ENCODE peak calls at places on chromosomes 12 and 14, in eight cellular contexts. One of them, this sample, is unnamed.

GRCh38 chr12:109097435-109098141 is at the start of gene UNG:
- DNase-seq in activated CD8-positive, alpha-beta T cell treated with anti-CD3 and anti-CD28 coated beads for 36 hours: peak; percentile 98
- DNase-seq in heart left ventricle: peak; percentile 99
- DNase-seq in tibial nerve: peak; percentile 95
- DNase-seq in mesothelial cell of epicardium: peak; percentile 98
- DNase-seq in B cell: peak; percentile 99
- DNase-seq in cardiac fibroblast: peak; percentile 95
- DNase-seq in WTC11: peak; percentile 96
- DNase-seq in this sample: peak; percentile 92

GRCh38 chr14:69079188-69079742 is 73.7 kb downstream of the DCAF5 start:
- DNase-seq in activated CD8-positive, alpha-beta T cell treated with anti-CD3 and anti-CD28 coated beads for 36 hours: no peak
- DNase-seq in B cell: no peak
- DNase-seq in heart left ventricle: no peak
- DNase-seq in WTC11: no peak
- DNase-seq in mesothelial cell of epicardium: no peak
- DNase-seq in tibial nerve: no peak
- DNase-seq in cardiac fibroblast: peak; percentile 91
- DNase-seq in this sample: no peak

GRCh38 chr12:12319501-12320322 is 30.3 kb downstream of the MANSC1 start:
- DNase-seq in heart left ventricle: no peak
- DNase-seq in mesothelial cell of epicardium: no peak
- DNase-seq in activated CD8-positive, alpha-beta T cell treated with anti-CD3 and anti-CD28 coated beads for 36 hours: no peak
- DNase-seq in WTC11: no peak
- DNase-seq in B cell: no peak
- DNase-seq in cardiac fibroblast: no peak
- DNase-seq in tibial nerve: no peak
- DNase-seq in this sample: no peak

GRCh38 chr12:2284857-2285256 is 232.1 kb downstream of the CACNA1C start:
- DNase-seq in WTC11: peak; percentile 89
- DNase-seq in cardiac fibroblast: peak; percentile 73
- DNase-seq in activated CD8-positive, alpha-beta T cell treated with anti-CD3 and anti-CD28 coated beads for 36 hours: peak; percentile 71
- DNase-seq in tibial nerve: peak; percentile 52
- DNase-seq in heart left ventricle: peak; percentile 89
- DNase-seq in B cell: no peak
- DNase-seq in mesothelial cell of epicardium: peak; percentile 50
- DNase-seq in this sample: peak; percentile 54

GRCh38 chr14:88695873-88696272 is 96.9 kb downstream of the EML5 start:
- DNase-seq in activated CD8-positive, alpha-beta T cell treated with anti-CD3 and anti-CD28 coated beads for 36 hours: no peak
- DNase-seq in cardiac fibroblast: no peak
- DNase-seq in tibial nerve: no peak
- DNase-seq in mesothelial cell of epicardium: no peak
- DNase-seq in WTC11: no peak
- DNase-seq in B cell: no peak
- DNase-seq in heart left ventricle: no peak
- DNase-seq in this sample: no peak

GRCh38 chr12:101570022-101570421 is 24.7 kb upstream of the MYBPC1 start:
- DNase-seq in B cell: no peak
- DNase-seq in cardiac fibroblast: peak; percentile 42
- DNase-seq in heart left ventricle: no peak
- DNase-seq in tibial nerve: no peak
- DNase-seq in WTC11: no peak
- DNase-seq in mesothelial cell of epicardium: no peak
- DNase-seq in activated CD8-positive, alpha-beta T cell treated with anti-CD3 and anti-CD28 coated beads for 36 hours: no peak
- DNase-seq in this sample: no peak

GRCh38 chr12:53051058-53051880 is 1.4 kb downstream of the TNS2 start:
- DNase-seq in tibial nerve: peak; percentile 82
- DNase-seq in WTC11: no peak
- DNase-seq in cardiac fibroblast: peak; percentile 89
- DNase-seq in heart left ventricle: peak; percentile 61
- DNase-seq in mesothelial cell of epicardium: peak; percentile 2
- DNase-seq in activated CD8-positive, alpha-beta T cell treated with anti-CD3 and anti-CD28 coated beads for 36 hours: no peak
- DNase-seq in B cell: peak; percentile 3
- DNase-seq in this sample: no peak

GRCh38 chr14:54637829-54638446 is 71.0 kb downstream of the SAMD4A start:
- DNase-seq in activated CD8-positive, alpha-beta T cell treated with anti-CD3 and anti-CD28 coated beads for 36 hours: no peak
- DNase-seq in tibial nerve: no peak
- DNase-seq in WTC11: no peak
- DNase-seq in B cell: no peak
- DNase-seq in mesothelial cell of epicardium: no peak
- DNase-seq in cardiac fibroblast: peak; percentile 81
- DNase-seq in heart left ventricle: no peak
- DNase-seq in this sample: no peak

GRCh38 chr12:124413401-124413800 is 118.5 kb downstream of the RFLNA start:
- DNase-seq in WTC11: no peak
- DNase-seq in mesothelial cell of epicardium: no peak
- DNase-seq in activated CD8-positive, alpha-beta T cell treated with anti-CD3 and anti-CD28 coated beads for 36 hours: no peak
- DNase-seq in tibial nerve: no peak
- DNase-seq in heart left ventricle: no peak
- DNase-seq in B cell: no peak
- DNase-seq in cardiac fibroblast: no peak
- DNase-seq in this sample: no peak

GRCh38 chr12:103880299-103881142 is 39.5 kb upstream of the NT5DC3 start:
- DNase-seq in tibial nerve: no peak
- DNase-seq in B cell: no peak
- DNase-seq in activated CD8-positive, alpha-beta T cell treated with anti-CD3 and anti-CD28 coated beads for 36 hours: peak; percentile 21
- DNase-seq in heart left ventricle: no peak
- DNase-seq in WTC11: no peak
- DNase-seq in mesothelial cell of epicardium: no peak
- DNase-seq in cardiac fibroblast: no peak
- DNase-seq in this sample: no peak

GRCh38 chr14:27236601-27237000 is 638.8 kb upstream of the NOVA1 start:
- DNase-seq in cardiac fibroblast: peak; percentile 44
- DNase-seq in B cell: no peak
- DNase-seq in activated CD8-positive, alpha-beta T cell treated with anti-CD3 and anti-CD28 coated beads for 36 hours: no peak
- DNase-seq in heart left ventricle: no peak
- DNase-seq in WTC11: no peak
- DNase-seq in tibial nerve: no peak
- DNase-seq in mesothelial cell of epicardium: no peak
- DNase-seq in this sample: no peak

GRCh38 chr12:41189395-41190251 is 1.5 kb downstream of the PDZRN4 start:
- DNase-seq in tibial nerve: peak; percentile 12
- DNase-seq in mesothelial cell of epicardium: no peak
- DNase-seq in B cell: no peak
- DNase-seq in WTC11: peak; percentile 27
- DNase-seq in heart left ventricle: no peak
- DNase-seq in activated CD8-positive, alpha-beta T cell treated with anti-CD3 and anti-CD28 coated beads for 36 hours: no peak
- DNase-seq in cardiac fibroblast: no peak
- DNase-seq in this sample: no peak

GRCh38 chr12:29148065-29148957 is 767 bp upstream of the FAR2 start:
- DNase-seq in cardiac fibroblast: peak; percentile 46
- DNase-seq in WTC11: peak; percentile 12
- DNase-seq in activated CD8-positive, alpha-beta T cell treated with anti-CD3 and anti-CD28 coated beads for 36 hours: peak; percentile 32
- DNase-seq in mesothelial cell of epicardium: no peak
- DNase-seq in tibial nerve: no peak
- DNase-seq in heart left ventricle: no peak
- DNase-seq in B cell: peak; percentile 40
- DNase-seq in this sample: peak; percentile 23

GRCh38 chr12:8034802-8035201 is 2.3 kb downstream of the FOXJ2 start:
- DNase-seq in WTC11: no peak
- DNase-seq in mesothelial cell of epicardium: no peak
- DNase-seq in heart left ventricle: no peak
- DNase-seq in tibial nerve: no peak
- DNase-seq in activated CD8-positive, alpha-beta T cell treated with anti-CD3 and anti-CD28 coated beads for 36 hours: no peak
- DNase-seq in B cell: no peak
- DNase-seq in cardiac fibroblast: no peak
- DNase-seq in this sample: no peak

GRCh38 chr12:2083561-2083960 is 30.8 kb downstream of the CACNA1C start:
- DNase-seq in tibial nerve: no peak
- DNase-seq in activated CD8-positive, alpha-beta T cell treated with anti-CD3 and anti-CD28 coated beads for 36 hours: no peak
- DNase-seq in heart left ventricle: no peak
- DNase-seq in mesothelial cell of epicardium: no peak
- DNase-seq in WTC11: no peak
- DNase-seq in B cell: no peak
- DNase-seq in cardiac fibroblast: no peak
- DNase-seq in this sample: no peak

GRCh38 chr14:87111741-87112140 is 881.2 kb downstream of the GALC start:
- DNase-seq in mesothelial cell of epicardium: no peak
- DNase-seq in activated CD8-positive, alpha-beta T cell treated with anti-CD3 and anti-CD28 coated beads for 36 hours: no peak
- DNase-seq in heart left ventricle: no peak
- DNase-seq in tibial nerve: no peak
- DNase-seq in B cell: no peak
- DNase-seq in cardiac fibroblast: no peak
- DNase-seq in WTC11: no peak
- DNase-seq in this sample: no peak

GRCh38 chr14:87111141-87111540 is 881.8 kb downstream of the GALC start:
- DNase-seq in heart left ventricle: no peak
- DNase-seq in tibial nerve: no peak
- DNase-seq in cardiac fibroblast: no peak
- DNase-seq in B cell: no peak
- DNase-seq in WTC11: no peak
- DNase-seq in activated CD8-positive, alpha-beta T cell treated with anti-CD3 and anti-CD28 coated beads for 36 hours: no peak
- DNase-seq in mesothelial cell of epicardium: no peak
- DNase-seq in this sample: no peak

GRCh38 chr14:87109271-87109670 is 883.7 kb downstream of the GALC start:
- DNase-seq in WTC11: no peak
- DNase-seq in B cell: no peak
- DNase-seq in activated CD8-positive, alpha-beta T cell treated with anti-CD3 and anti-CD28 coated beads for 36 hours: no peak
- DNase-seq in cardiac fibroblast: no peak
- DNase-seq in heart left ventricle: no peak
- DNase-seq in tibial nerve: no peak
- DNase-seq in mesothelial cell of epicardium: no peak
- DNase-seq in this sample: no peak

GRCh38 chr14:87115234-87115633 is 877.7 kb downstream of the GALC start:
- DNase-seq in mesothelial cell of epicardium: no peak
- DNase-seq in B cell: no peak
- DNase-seq in tibial nerve: no peak
- DNase-seq in activated CD8-positive, alpha-beta T cell treated with anti-CD3 and anti-CD28 coated beads for 36 hours: no peak
- DNase-seq in WTC11: no peak
- DNase-seq in heart left ventricle: no peak
- DNase-seq in cardiac fibroblast: no peak
- DNase-seq in this sample: no peak

DNA sequence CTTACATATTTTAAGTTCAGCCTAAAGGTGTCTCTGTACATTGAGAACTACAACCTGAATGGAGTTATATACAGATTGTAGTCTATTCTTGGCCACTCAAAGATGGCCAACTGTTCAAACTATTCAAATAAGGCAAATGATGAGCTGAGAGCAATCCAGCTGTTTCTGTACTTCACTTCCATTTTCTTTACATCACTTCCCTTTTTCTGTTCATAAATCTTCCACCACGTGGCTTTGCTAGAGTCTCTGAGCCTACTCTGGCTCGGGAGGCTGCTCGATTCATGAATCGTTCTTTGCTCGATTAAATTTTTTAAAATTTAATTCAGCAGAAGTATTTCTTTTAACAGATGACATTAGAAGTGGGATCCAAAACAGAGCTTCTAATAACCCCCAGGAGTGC is 879.7 kb downstream of the GALC start:
- DNase-seq in heart left ventricle: no peak
- DNase-seq in activated CD8-positive, alpha-beta T cell treated with anti-CD3 and anti-CD28 coated beads for 36 hours: no peak
- DNase-seq in WTC11: no peak
- DNase-seq in tibial nerve: no peak
- DNase-seq in mesothelial cell of epicardium: no peak
- DNase-seq in B cell: no peak
- DNase-seq in cardiac fibroblast: no peak
- DNase-seq in this sample: no peak
- TF ChIP-seq CTCF in heart left ventricle: no peak
- TF ChIP-seq CTCF in activated CD8-positive, alpha-beta T cell treated with anti-CD3 and anti-CD28 coated beads for 36 hours: no peak
- TF ChIP-seq CTCF in WTC11: no peak
- TF ChIP-seq CTCF in tibial nerve: no peak
- TF ChIP-seq CTCF in mesothelial cell of epicardium: no peak
- TF ChIP-seq CTCF in B cell: no peak
- TF ChIP-seq CTCF in cardiac fibroblast: no peak
- TF ChIP-seq CTCF in this sample: no peak

GRCh38 chr14:74526854-74527585 is 33.5 kb downstream of the ISCA2 start:
- DNase-seq in activated CD8-positive, alpha-beta T cell treated with anti-CD3 and anti-CD28 coated beads for 36 hours: no peak
- DNase-seq in B cell: no peak
- DNase-seq in heart left ventricle: peak; percentile 40
- DNase-seq in WTC11: peak; percentile 51
- DNase-seq in mesothelial cell of epicardium: no peak
- DNase-seq in cardiac fibroblast: no peak
- DNase-seq in tibial nerve: no peak
- DNase-seq in this sample: no peak
- TF ChIP-seq CTCF in activated CD8-positive, alpha-beta T cell treated with anti-CD3 and anti-CD28 coated beads for 36 hours: no peak
- TF ChIP-seq CTCF in B cell: no peak
- TF ChIP-seq CTCF in heart left ventricle: no peak
- TF ChIP-seq CTCF in WTC11: no peak
- TF ChIP-seq CTCF in mesothelial cell of epicardium: no peak
- TF ChIP-seq CTCF in cardiac fibroblast: no peak
- TF ChIP-seq CTCF in tibial nerve: no peak
- TF ChIP-seq CTCF in this sample: no peak

DNA sequence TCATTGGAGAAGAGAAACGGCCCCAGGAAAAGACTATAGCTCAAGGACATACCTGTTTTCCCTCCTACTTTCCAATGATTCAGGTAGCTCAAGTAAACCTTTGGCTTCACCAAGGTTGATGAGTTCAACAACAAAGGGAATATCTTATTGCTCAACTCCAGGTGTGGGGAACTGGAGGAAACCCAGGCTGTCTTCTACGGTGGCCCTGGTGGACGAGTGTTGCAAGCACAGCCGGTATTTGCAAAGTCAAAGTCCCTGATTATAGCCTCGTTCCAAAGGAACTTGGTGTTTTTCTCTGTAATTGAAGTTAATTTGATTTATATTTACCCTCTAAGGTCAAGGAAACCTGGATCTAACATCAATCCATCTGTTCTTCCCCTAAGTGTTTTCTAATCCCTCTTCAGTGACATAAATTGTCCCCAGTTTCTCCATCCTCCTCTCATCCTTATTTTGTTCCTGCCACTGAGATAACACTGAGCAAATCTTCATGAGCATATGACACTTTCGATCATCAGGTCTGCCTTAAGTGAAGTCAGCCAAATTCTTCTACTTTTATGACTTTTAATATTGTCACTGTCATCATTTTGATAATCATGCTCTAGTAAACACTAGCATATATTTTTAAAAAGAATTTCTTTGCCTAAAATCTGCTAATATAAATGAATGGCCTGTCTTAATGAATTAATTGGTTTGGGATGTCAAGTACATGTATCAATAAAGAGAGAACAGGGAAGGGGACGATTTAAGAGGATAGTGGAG is 174.6 kb upstream of the TBX3 start:
- DNase-seq in activated CD8-positive, alpha-beta T cell treated with anti-CD3 and anti-CD28 coated beads for 36 hours: no peak
- DNase-seq in tibial nerve: no peak
- DNase-seq in WTC11: peak; percentile 36
- DNase-seq in heart left ventricle: no peak
- DNase-seq in B cell: no peak
- DNase-seq in cardiac fibroblast: no peak
- DNase-seq in mesothelial cell of epicardium: no peak
- DNase-seq in this sample: no peak
- TF ChIP-seq CTCF in activated CD8-positive, alpha-beta T cell treated with anti-CD3 and anti-CD28 coated beads for 36 hours: no peak
- TF ChIP-seq CTCF in tibial nerve: no peak
- TF ChIP-seq CTCF in WTC11: peak; percentile 54
- TF ChIP-seq CTCF in heart left ventricle: no peak
- TF ChIP-seq CTCF in B cell: no peak
- TF ChIP-seq CTCF in cardiac fibroblast: peak; percentile 31
- TF ChIP-seq CTCF in mesothelial cell of epicardium: peak; percentile 22
- TF ChIP-seq CTCF in this sample: no peak

DNA sequence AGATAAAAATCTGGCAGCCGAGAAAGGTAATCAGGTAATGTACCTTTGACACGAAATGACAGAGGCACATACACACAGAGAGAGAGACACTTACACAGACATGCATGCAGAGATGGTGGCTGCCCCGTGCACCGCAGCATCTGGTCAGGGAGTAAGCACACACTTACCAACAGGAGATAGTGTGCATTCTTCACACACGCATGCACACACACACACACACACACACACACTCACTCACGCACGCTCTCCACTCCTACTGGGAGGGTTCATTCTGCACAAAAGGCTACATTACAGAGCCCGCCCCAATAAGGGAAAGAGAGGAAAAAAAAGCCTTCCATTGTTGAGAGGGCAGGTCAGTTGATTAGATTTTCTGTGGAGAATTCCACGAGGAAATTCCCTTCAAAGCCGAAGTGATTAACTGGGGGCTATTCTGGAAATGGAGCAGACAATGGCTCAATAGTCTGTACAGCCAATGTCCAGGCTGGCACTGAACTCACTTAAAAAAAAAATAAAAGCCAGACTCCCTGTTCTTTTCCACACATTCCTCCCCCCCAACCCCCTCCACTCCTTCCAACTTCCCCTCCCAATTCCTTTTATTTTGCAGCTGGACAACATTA is 1.4 kb upstream of the SOX5 start:
- DNase-seq in activated CD8-positive, alpha-beta T cell treated with anti-CD3 and anti-CD28 coated beads for 36 hours: no peak
- DNase-seq in tibial nerve: no peak
- DNase-seq in cardiac fibroblast: peak; percentile 16
- DNase-seq in heart left ventricle: peak; percentile 44
- DNase-seq in mesothelial cell of epicardium: no peak
- DNase-seq in B cell: no peak
- DNase-seq in WTC11: peak; percentile 12
- DNase-seq in this sample: no peak
- TF ChIP-seq CTCF in activated CD8-positive, alpha-beta T cell treated with anti-CD3 and anti-CD28 coated beads for 36 hours: no peak
- TF ChIP-seq CTCF in tibial nerve: no peak
- TF ChIP-seq CTCF in cardiac fibroblast: no peak
- TF ChIP-seq CTCF in heart left ventricle: no peak
- TF ChIP-seq CTCF in mesothelial cell of epicardium: no peak
- TF ChIP-seq CTCF in B cell: no peak
- TF ChIP-seq CTCF in WTC11: no peak
- TF ChIP-seq CTCF in this sample: no peak